ENCODE peak calls at places on chromosomes 12 and 14, in five cellular contexts. O is stomach, M is neural progenitor cell, D is fibroblast of mammary gland, N is mucosa of descending colon. R is an unnamed sample.

GRCh38 chr14:102320033-102320660 is 601 bp downstream of the ZNF839 start:
- DNase-seq in O (peak), M (peak), D (peak), N (peak), R (peak)

GRCh38 chr14:92448786-92449185 is 64.8 kb upstream of the RIN3 start:
- DNase-seq in O (no peak), M (no peak), D (no peak), N (no peak), R (no peak)

GRCh38 chr12:126708492-126708896 is 1558.5 kb upstream of the TMEM132C start:
- DNase-seq in O (no peak), M (no peak), D (peak), N (no peak), R (no peak)

GRCh38 chr12:111339306-111339938 is 29.5 kb downstream of the PHETA1 start:
- DNase-seq in O (no peak), M (no peak), D (no peak), N (no peak), R (no peak)

GRCh38 chr12:47787596-47788319 is 14.7 kb downstream of the SLC48A1 start:
- DNase-seq in O (no peak), M (no peak), D (no peak), N (no peak), R (no peak)

GRCh38 chr14:70600382-70601157 is at the start of gene MED6:
- DNase-seq in O (peak), M (peak), D (peak), N (peak), R (peak)

GRCh38 chr12:106019130-106019529 is 119.6 kb downstream of the NUAK1 start:
- DNase-seq in O (no peak), M (no peak), D (no peak), N (no peak), R (peak)

GRCh38 chr12:80598004-80598606 is 109.3 kb upstream of the MYF6 start:
- DNase-seq in O (no peak), M (peak), D (peak), N (no peak), R (peak)

GRCh38 chr14:76829650-76830421 is 3.6 kb downstream of the LRRC74A start:
- DNase-seq in O (peak), M (peak), D (no peak), N (no peak), R (peak)

GRCh38 chr14:88614218-88614907 is 51.5 kb downstream of the ZC3H14 start:
- DNase-seq in O (no peak), M (no peak), D (peak), N (no peak), R (no peak)

GRCh38 chr12:49086116-49086515 is 8.5 kb downstream of the DHH start:
- DNase-seq in O (no peak), M (no peak), D (peak), N (no peak), R (peak)

GRCh38 chr12:75623631-75624118 is 112.3 kb upstream of the KRR1 start:
- DNase-seq in O (no peak), M (no peak), D (peak), N (no peak), R (peak)
- TF ChIP-seq CTCF in O (no peak), M (no peak), D (peak), N (no peak), R (peak)

DNA sequence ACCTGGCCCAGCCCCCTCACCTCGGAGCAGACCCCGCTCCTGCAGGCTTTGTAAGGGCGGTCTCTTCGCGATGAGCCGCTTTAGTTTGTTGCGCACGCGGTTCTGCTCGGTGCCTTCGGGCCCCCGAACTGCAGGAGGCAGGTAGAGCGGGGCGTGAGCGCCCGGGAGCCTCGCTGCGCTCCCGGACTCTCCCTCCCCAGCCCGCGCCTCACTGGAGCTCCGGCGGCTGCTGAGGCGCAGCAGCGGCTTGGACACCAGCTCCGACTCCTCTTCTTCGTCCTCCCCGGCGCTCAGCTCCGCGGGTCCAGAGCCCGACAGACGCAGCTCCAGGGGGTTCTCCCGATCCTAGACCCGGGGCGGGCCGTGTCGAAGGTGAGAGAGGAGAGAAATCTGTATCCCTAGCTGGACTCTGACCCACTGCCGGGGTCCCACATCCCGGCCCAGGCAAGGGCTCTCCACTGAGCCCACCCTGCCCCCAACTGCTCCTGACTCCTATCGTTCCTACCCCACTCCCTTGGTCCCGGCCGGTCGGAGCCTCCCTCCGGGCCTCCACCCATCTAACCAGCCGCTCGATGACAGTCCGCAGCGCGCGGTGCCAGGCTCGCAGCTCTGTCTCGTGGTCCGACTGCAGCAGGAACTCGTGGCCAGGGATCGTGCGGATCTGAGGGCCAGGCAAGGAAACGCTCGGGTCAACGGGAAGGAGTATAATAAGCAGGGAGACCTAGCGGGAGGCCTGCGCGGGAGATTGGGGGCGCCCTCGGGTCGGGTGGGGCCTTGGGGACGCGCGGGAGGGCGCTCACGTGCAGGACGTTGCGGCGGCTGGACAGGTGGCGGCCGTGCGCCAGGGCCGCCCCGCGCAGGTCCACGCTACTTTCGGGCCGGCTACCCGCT is 4.2 kb downstream of the ARHGAP9 start:
- DNase-seq in O (no peak), M (peak), D (peak), N (peak), R (peak)
- H3K4me3 ChIP-seq in O (peak), M (peak), D (no peak), N (no peak), R (peak)

DNA sequence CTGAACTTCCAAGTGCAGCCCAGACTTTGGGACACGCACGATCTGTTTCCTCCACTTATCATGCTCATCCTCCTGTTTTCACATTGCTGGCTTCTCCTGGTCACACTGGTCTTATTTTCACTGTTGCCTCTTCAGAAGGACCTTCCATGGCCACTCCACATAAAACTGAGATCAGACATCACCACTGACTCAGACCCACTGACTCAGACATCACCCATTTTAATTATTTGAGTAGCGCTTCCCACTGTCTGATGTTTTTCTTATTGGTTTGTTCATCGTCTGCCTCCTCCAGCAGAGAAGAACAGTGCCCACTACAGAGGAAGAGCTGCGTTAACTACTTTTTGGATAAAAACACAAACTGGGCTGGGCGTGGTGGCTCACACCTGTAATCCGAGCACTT is 270.5 kb upstream of the PWP1 start:
- DNase-seq in O (no peak), M (no peak), D (peak), N (no peak), R (no peak)
- TF ChIP-seq CTCF in O (no peak), M (no peak), D (no peak), N (no peak), R (no peak)

GRCh38 chr14:49896956-49897355 is 4.1 kb downstream of the ARF6 start:
- DNase-seq in O (no peak), M (no peak), D (no peak), N (no peak), R (no peak)
- H3K4me3 ChIP-seq in O (peak), M (peak), D (peak), N (no peak), R (no peak)

GRCh38 chr14:91315844-91316267 is 71.4 kb upstream of the GPR68 start:
- DNase-seq in O (peak), M (no peak), D (no peak), N (peak), R (no peak)
- TF ChIP-seq CTCF in O (no peak), M (no peak), D (no peak), N (no peak), R (no peak)